ENCODE peak calls at places on chromosome 19, in eight cellular contexts. B is cardiac muscle cell; F is mammary epithelial cell; R is dorsolateral prefrontal cortex; K is uterus; S is fibroblast of mammary gland; L is osteoblast; Z is CD8-positive, alpha-beta T cell. D is an unnamed sample.

GRCh38 chr19:5578094-5578846 is 10.5 kb upstream of the TINCR start:
- DNase-seq in K (peak; percentile 53), R (peak; percentile 49), Z (peak; percentile 81), F (peak; percentile 35), L (peak; percentile 97), B (peak; percentile 56), S (peak; percentile 48), D (no peak)

GRCh38 chr19:31262673-31263308 is 86.4 kb downstream of the TSHZ3 start:
- DNase-seq in S (no peak), F (no peak), L (no peak), Z (no peak), B (peak; percentile 49), R (no peak), K (no peak), D (no peak)

GRCh38 chr19:45075215-45076028 is 856 bp downstream of the ZNF296 start:
- DNase-seq in Z (peak; percentile 30), K (no peak), R (no peak), L (peak; percentile 95), B (peak; percentile 51), F (no peak), S (peak; percentile 39), D (no peak)

GRCh38 chr19:5934779-5935472 is 20.9 kb downstream of the CAPS start:
- DNase-seq in B (peak; percentile 75), F (no peak), R (no peak), K (peak; percentile 84), Z (no peak), L (peak; percentile 94), S (peak; percentile 86), D (no peak)

GRCh38 chr19:38650180-38650775 is 2.8 kb downstream of the ACTN4 start:
- DNase-seq in K (no peak), Z (no peak), B (no peak), L (peak; percentile 68), R (no peak), F (no peak), S (no peak), D (no peak)

GRCh38 chr19:55261671-55262126 is 2.9 kb upstream of the PPP6R1 start:
- DNase-seq in Z (no peak), B (no peak), F (no peak), L (no peak), S (no peak), K (no peak), R (no peak), D (no peak)

GRCh38 chr19:5655412-5655811 is 24.9 kb downstream of the MICOS13 start:
- DNase-seq in L (no peak), R (no peak), K (no peak), Z (no peak), S (no peak), B (no peak), F (no peak), D (no peak)

GRCh38 chr19:11321206-11322126 is 18.0 kb downstream of the RAB3D start:
- DNase-seq in K (no peak), F (no peak), Z (no peak), L (no peak), R (no peak), S (no peak), B (no peak), D (no peak)

GRCh38 chr19:32165750-32166149 is 179.7 kb upstream of the ZNF507 start:
- DNase-seq in Z (no peak), S (no peak), B (no peak), R (no peak), F (no peak), K (no peak), L (no peak), D (no peak)

GRCh38 chr19:49875801-49876421 is 1.2 kb downstream of the AKT1S1 start:
- DNase-seq in F (no peak), S (no peak), Z (peak; percentile 57), B (peak; percentile 51), L (peak; percentile 93), K (peak; percentile 70), R (peak; percentile 64), D (peak; percentile 29)

GRCh38 chr19:23817519-23817918 is 58.8 kb upstream of the ZNF681 start:
- DNase-seq in S (peak; percentile 17), L (no peak), B (peak; percentile 10), Z (peak; percentile 30), F (peak; percentile 14), R (peak; percentile 30), K (peak; percentile 54), D (no peak)

GRCh38 chr19:30423481-30423880 is 51.3 kb downstream of the ZNF536 start:
- DNase-seq in F (no peak), R (no peak), S (no peak), K (no peak), Z (no peak), L (no peak), B (no peak), D (no peak)

GRCh38 chr19:46776927-46777911 is 11.2 kb downstream of the SLC1A5 start:
- DNase-seq in R (no peak), F (no peak), L (peak; percentile 68), K (no peak), Z (no peak), B (no peak), S (no peak), D (no peak)

GRCh38 chr19:58408152-58409009 is at the start of gene ZNF584:
- DNase-seq in F (peak; percentile 89), K (peak; percentile 93), B (peak; percentile 96), L (peak; percentile 99), S (peak; percentile 91), Z (peak; percentile 92), R (peak; percentile 95), D (peak; percentile 95)

GRCh38 chr19:50695251-50696064 is 24.1 kb downstream of the SHANK1 start:
- DNase-seq in Z (peak; percentile 33), S (no peak), B (peak; percentile 21), K (no peak), R (no peak), F (no peak), L (peak; percentile 96), D (no peak)

GRCh38 chr19:43759515-43759914 is 4.8 kb upstream of the SMG9 start:
- DNase-seq in B (peak; percentile 33), L (peak; percentile 92), K (no peak), R (no peak), F (peak; percentile 99), Z (no peak), S (peak; percentile 88), D (no peak)

GRCh38 chr19:47156861-47157454 is 26.3 kb downstream of the SAE1 start:
- DNase-seq in K (no peak), Z (peak; percentile 30), F (no peak), L (no peak), R (no peak), B (peak; percentile 46), S (no peak), D (no peak)

DNA sequence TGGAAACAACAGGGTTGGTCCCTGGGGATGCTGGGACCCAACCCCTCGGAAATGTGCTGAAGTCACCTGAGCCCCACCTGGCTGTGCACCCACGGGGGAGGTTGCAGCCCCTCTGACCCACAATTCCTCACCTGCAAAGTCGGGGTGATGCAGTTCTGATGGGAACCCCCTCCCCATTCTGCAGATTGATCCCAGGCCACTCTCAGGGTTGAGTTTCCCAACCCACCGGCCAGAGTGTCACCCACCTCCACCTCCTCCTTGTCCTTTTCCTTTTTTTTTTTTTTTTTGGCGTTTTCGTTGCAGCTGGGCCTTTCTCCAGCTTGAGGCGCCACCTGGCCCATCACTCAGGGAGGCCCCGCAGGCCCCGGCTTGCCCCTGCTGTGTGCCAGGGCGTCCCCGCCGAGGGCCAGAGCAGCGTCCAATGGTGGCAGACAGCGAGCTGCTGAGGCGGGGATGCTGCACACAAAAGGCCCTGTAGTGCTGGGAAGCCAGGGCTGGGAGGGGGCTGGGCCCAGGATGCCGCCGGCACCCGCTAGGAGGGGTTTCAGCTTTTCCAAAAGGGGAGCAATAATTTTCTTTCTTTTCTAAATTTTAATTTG is 4.6 kb downstream of the PIK3R2 start:
- DNase-seq in R (peak; percentile 79), K (no peak), L (peak; percentile 66), B (no peak), F (peak; percentile 79), S (no peak), Z (no peak), D (peak; percentile 72)
- H3K4me3 ChIP-seq in R (peak overlapping the region; percentile 30), K (no peak overlapping the region), L (no peak overlapping the region), B (no peak overlapping the region), F (no peak overlapping the region), S (no peak overlapping the region), Z (no peak overlapping the region), D (no peak overlapping the region)

DNA sequence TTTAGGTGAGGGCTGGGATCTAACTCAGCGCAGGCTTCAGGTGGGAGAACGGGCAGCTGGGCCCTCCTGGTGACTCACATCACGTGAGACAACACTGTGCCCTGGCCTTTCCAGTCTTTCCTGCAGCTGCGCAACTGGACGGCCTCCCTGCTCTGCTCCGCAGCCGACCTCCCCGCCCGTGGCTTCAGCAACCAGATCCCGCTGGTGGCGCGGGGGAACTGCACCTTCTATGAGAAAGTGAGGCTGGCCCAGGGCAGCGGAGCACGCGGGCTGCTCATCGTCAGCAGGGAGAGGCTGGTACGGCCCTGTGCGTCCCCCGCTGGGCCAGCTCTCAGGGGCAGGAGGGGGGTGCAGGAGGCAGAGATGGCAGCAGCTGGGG is 8.8 kb downstream of the SPPL2B start:
- DNase-seq in B (peak; percentile 66), K (peak; percentile 41), S (peak; percentile 74), R (peak; percentile 67), F (no peak), L (peak; percentile 96), Z (no peak), D (peak; percentile 62)
- H3K4me3 ChIP-seq in B (no peak overlapping the region), K (no peak overlapping the region), S (no peak overlapping the region), R (no peak overlapping the region), F (no peak overlapping the region), L (no peak overlapping the region), Z (no peak overlapping the region), D (no peak overlapping the region)

DNA sequence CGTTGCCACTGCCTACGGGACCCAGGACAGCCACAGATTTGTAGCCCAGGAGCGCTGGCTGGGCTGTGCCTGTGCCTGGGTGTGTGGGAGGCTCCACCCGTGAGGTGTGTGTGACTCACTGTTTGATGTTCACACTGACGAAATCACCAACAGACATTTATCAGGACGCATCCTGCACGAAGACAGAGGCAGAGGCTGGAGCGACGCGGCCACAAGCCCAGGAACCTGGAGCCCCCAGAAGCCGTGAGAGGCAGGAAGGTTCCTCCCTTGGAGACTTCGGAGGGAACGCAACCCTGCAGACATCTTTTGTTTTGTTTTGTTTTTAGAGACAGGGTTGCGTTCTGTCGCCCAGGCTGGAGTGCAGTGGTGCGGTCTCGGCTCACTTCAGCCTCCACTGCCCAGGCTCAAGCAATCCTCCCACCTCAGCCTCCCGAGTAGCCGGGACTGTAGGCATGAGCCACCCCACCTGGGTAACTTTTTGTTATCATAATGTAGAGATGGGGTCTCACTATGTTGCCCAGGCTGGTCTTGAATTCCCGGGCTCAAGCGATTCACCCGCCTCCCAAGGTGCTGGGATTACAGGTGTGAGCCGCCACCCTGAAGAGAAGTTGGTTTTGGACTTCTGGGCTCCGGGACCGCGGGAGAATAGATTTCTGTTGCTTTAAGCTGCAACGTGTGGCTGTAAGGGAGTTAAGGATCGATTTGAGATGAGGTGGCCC is 25.0 kb upstream of the WDR18 start:
- DNase-seq in B (peak; percentile 35), F (peak; percentile 40), K (no peak), S (peak; percentile 66), R (peak; percentile 35), L (no peak), Z (no peak), D (no peak)
- H3K4me3 ChIP-seq in B (no peak overlapping the region), F (no peak overlapping the region), K (no peak overlapping the region), S (no peak overlapping the region), R (no peak overlapping the region), L (no peak overlapping the region), Z (no peak overlapping the region), D (no peak overlapping the region)

DNA sequence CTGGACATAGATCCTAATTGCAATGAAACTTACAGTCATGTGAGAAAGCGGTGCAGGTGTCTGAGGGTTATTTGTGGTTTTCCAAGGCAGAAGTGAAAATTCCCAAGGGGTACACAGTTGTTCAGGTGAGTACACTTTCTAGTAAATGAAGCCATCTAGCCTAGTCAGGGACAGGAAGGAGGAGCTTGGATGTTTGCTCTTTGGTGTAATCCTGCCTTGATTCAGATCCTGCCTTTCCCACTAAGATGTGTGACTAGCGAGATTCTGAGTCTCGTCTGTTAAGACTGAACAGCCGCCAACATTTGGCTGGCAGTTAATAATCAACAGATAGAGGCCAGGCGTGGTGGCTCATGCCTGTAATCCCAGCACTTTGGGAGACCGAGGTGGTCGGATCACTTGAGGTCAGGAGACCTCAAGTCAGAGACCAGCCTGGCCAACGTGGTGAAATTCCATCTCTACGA is 2.5 kb downstream of the RPS9 start:
- DNase-seq in F (no peak), L (no peak), R (no peak), B (peak; percentile 49), Z (no peak), K (no peak), S (peak; percentile 65), D (peak; percentile 57)
- H3K4me3 ChIP-seq in F (no peak overlapping the region), L (peak overlapping the region; percentile 97), R (peak overlapping the region; percentile 72), B (no peak overlapping the region), Z (no peak overlapping the region), K (no peak overlapping the region), S (peak overlapping the region; percentile 97), D (peak overlapping the region; percentile 87)